ENCODE peak calls at places on chromosome 3, in ten cellular contexts. One of them, this sample, is unnamed.

GRCh38 chr3:79140718-79141117 is 627.1 kb downstream of the ROBO1 start:
- DNase-seq in colonic mucosa: no peak
- DNase-seq in adipocyte: peak; percentile 43
- DNase-seq in foreskin fibroblast: peak; percentile 17
- DNase-seq in HCT116: no peak
- DNase-seq in PC-9: no peak
- DNase-seq in neural progenitor cell: no peak
- DNase-seq in cardiac muscle cell: peak; percentile 76
- DNase-seq in fibroblast of villous mesenchyme: no peak
- DNase-seq in CD8-positive, alpha-beta T cell: no peak
- DNase-seq in this sample: peak; percentile 83

GRCh38 chr3:105674437-105675065 is 194.3 kb downstream of the CBLB start:
- DNase-seq in colonic mucosa: no peak
- DNase-seq in adipocyte: no peak
- DNase-seq in foreskin fibroblast: no peak
- DNase-seq in HCT116: no peak
- DNase-seq in PC-9: no peak
- DNase-seq in neural progenitor cell: no peak
- DNase-seq in cardiac muscle cell: peak; percentile 15
- DNase-seq in fibroblast of villous mesenchyme: no peak
- DNase-seq in CD8-positive, alpha-beta T cell: no peak
- DNase-seq in this sample: no peak

GRCh38 chr3:173553635-173554280 is 156.2 kb downstream of the NLGN1 start:
- DNase-seq in colonic mucosa: no peak
- DNase-seq in adipocyte: peak; percentile 81
- DNase-seq in foreskin fibroblast: peak; percentile 64
- DNase-seq in HCT116: peak; percentile 31
- DNase-seq in PC-9: no peak
- DNase-seq in neural progenitor cell: peak; percentile 57
- DNase-seq in cardiac muscle cell: peak; percentile 59
- DNase-seq in fibroblast of villous mesenchyme: peak; percentile 34
- DNase-seq in CD8-positive, alpha-beta T cell: no peak
- DNase-seq in this sample: peak; percentile 56

GRCh38 chr3:50381315-50381714 is 22.0 kb upstream of the TMEM115 start:
- DNase-seq in colonic mucosa: no peak
- DNase-seq in adipocyte: no peak
- DNase-seq in foreskin fibroblast: no peak
- DNase-seq in HCT116: no peak
- DNase-seq in PC-9: no peak
- DNase-seq in neural progenitor cell: no peak
- DNase-seq in cardiac muscle cell: no peak
- DNase-seq in fibroblast of villous mesenchyme: no peak
- DNase-seq in CD8-positive, alpha-beta T cell: no peak
- DNase-seq in this sample: no peak

GRCh38 chr3:159057621-159058020 is 255.8 kb downstream of the MFSD1 start:
- DNase-seq in colonic mucosa: no peak
- DNase-seq in adipocyte: no peak
- DNase-seq in foreskin fibroblast: no peak
- DNase-seq in HCT116: no peak
- DNase-seq in PC-9: no peak
- DNase-seq in neural progenitor cell: no peak
- DNase-seq in cardiac muscle cell: no peak
- DNase-seq in fibroblast of villous mesenchyme: no peak
- DNase-seq in CD8-positive, alpha-beta T cell: no peak
- DNase-seq in this sample: no peak

GRCh38 chr3:194139085-194139976 is 3.4 kb downstream of the HES1 start:
- DNase-seq in colonic mucosa: no peak
- DNase-seq in adipocyte: peak; percentile 84
- DNase-seq in foreskin fibroblast: peak; percentile 75
- DNase-seq in HCT116: no peak
- DNase-seq in PC-9: peak; percentile 93
- DNase-seq in neural progenitor cell: peak; percentile 80
- DNase-seq in cardiac muscle cell: peak; percentile 72
- DNase-seq in fibroblast of villous mesenchyme: peak; percentile 97
- DNase-seq in CD8-positive, alpha-beta T cell: no peak
- DNase-seq in this sample: peak; percentile 87

GRCh38 chr3:57007513-57008415 is 52.7 kb upstream of the SPATA12 start:
- DNase-seq in colonic mucosa: peak; percentile 46
- DNase-seq in adipocyte: peak; percentile 88
- DNase-seq in foreskin fibroblast: peak; percentile 92
- DNase-seq in HCT116: peak; percentile 54
- DNase-seq in PC-9: peak; percentile 80
- DNase-seq in neural progenitor cell: no peak
- DNase-seq in cardiac muscle cell: peak; percentile 92
- DNase-seq in fibroblast of villous mesenchyme: peak; percentile 88
- DNase-seq in CD8-positive, alpha-beta T cell: no peak
- DNase-seq in this sample: peak; percentile 88

GRCh38 chr3:132317229-132317948 is at the start of gene ACP3:
- DNase-seq in colonic mucosa: peak; percentile 51
- DNase-seq in adipocyte: peak; percentile 85
- DNase-seq in foreskin fibroblast: peak; percentile 79
- DNase-seq in HCT116: peak; percentile 43
- DNase-seq in PC-9: peak; percentile 95
- DNase-seq in neural progenitor cell: peak; percentile 31
- DNase-seq in cardiac muscle cell: peak; percentile 96
- DNase-seq in fibroblast of villous mesenchyme: peak; percentile 95
- DNase-seq in CD8-positive, alpha-beta T cell: no peak
- DNase-seq in this sample: peak; percentile 92

GRCh38 chr3:164641071-164641470 is 437.2 kb downstream of the SI start:
- DNase-seq in colonic mucosa: no peak
- DNase-seq in adipocyte: peak; percentile 93
- DNase-seq in foreskin fibroblast: no peak
- DNase-seq in HCT116: no peak
- DNase-seq in PC-9: no peak
- DNase-seq in neural progenitor cell: no peak
- DNase-seq in cardiac muscle cell: no peak
- DNase-seq in fibroblast of villous mesenchyme: peak; percentile 5
- DNase-seq in CD8-positive, alpha-beta T cell: no peak
- DNase-seq in this sample: no peak

GRCh38 chr3:195003006-195003892 is 267.7 kb downstream of the XXYLT1 start:
- DNase-seq in colonic mucosa: peak; percentile 9
- DNase-seq in adipocyte: peak; percentile 71
- DNase-seq in foreskin fibroblast: no peak
- DNase-seq in HCT116: no peak
- DNase-seq in PC-9: peak; percentile 78
- DNase-seq in neural progenitor cell: no peak
- DNase-seq in cardiac muscle cell: peak; percentile 90
- DNase-seq in fibroblast of villous mesenchyme: peak; percentile 60
- DNase-seq in CD8-positive, alpha-beta T cell: peak; percentile 5
- DNase-seq in this sample: peak; percentile 78

GRCh38 chr3:68072062-68072461 is 417.6 kb upstream of the SUCLG2 start:
- DNase-seq in colonic mucosa: no peak
- DNase-seq in adipocyte: no peak
- DNase-seq in foreskin fibroblast: no peak
- DNase-seq in HCT116: no peak
- DNase-seq in PC-9: no peak
- DNase-seq in neural progenitor cell: no peak
- DNase-seq in cardiac muscle cell: no peak
- DNase-seq in fibroblast of villous mesenchyme: no peak
- DNase-seq in CD8-positive, alpha-beta T cell: no peak
- DNase-seq in this sample: no peak

GRCh38 chr3:126551839-126552687 is 6.7 kb downstream of the C3orf22 start:
- DNase-seq in colonic mucosa: peak; percentile 14
- DNase-seq in adipocyte: no peak
- DNase-seq in foreskin fibroblast: no peak
- DNase-seq in HCT116: no peak
- DNase-seq in PC-9: no peak
- DNase-seq in neural progenitor cell: no peak
- DNase-seq in cardiac muscle cell: no peak
- DNase-seq in fibroblast of villous mesenchyme: no peak
- DNase-seq in CD8-positive, alpha-beta T cell: peak; percentile 5
- DNase-seq in this sample: no peak

GRCh38 chr3:128281461-128282367 is 128.4 kb downstream of the EEFSEC start:
- DNase-seq in colonic mucosa: no peak
- DNase-seq in adipocyte: no peak
- DNase-seq in foreskin fibroblast: no peak
- DNase-seq in HCT116: no peak
- DNase-seq in PC-9: no peak
- DNase-seq in neural progenitor cell: no peak
- DNase-seq in cardiac muscle cell: peak; percentile 26
- DNase-seq in fibroblast of villous mesenchyme: peak; percentile 17
- DNase-seq in CD8-positive, alpha-beta T cell: no peak
- DNase-seq in this sample: no peak

GRCh38 chr3:63967675-63968611 is 55.4 kb downstream of the PSMD6 start:
- DNase-seq in colonic mucosa: peak; percentile 73
- DNase-seq in adipocyte: peak; percentile 53
- DNase-seq in foreskin fibroblast: peak; percentile 35
- DNase-seq in HCT116: no peak
- DNase-seq in PC-9: no peak
- DNase-seq in neural progenitor cell: peak; percentile 52
- DNase-seq in cardiac muscle cell: peak; percentile 86
- DNase-seq in fibroblast of villous mesenchyme: peak; percentile 79
- DNase-seq in CD8-positive, alpha-beta T cell: peak; percentile 50
- DNase-seq in this sample: peak; percentile 77

GRCh38 chr3:156474560-156475389 is 80.1 kb downstream of the SSR3 start:
- DNase-seq in colonic mucosa: no peak
- DNase-seq in adipocyte: no peak
- DNase-seq in foreskin fibroblast: peak; percentile 47
- DNase-seq in HCT116: no peak
- DNase-seq in PC-9: no peak
- DNase-seq in neural progenitor cell: peak; percentile 65
- DNase-seq in cardiac muscle cell: peak; percentile 35
- DNase-seq in fibroblast of villous mesenchyme: no peak
- DNase-seq in CD8-positive, alpha-beta T cell: no peak
- DNase-seq in this sample: no peak
- H3K4me3 ChIP-seq in colonic mucosa: no peak overlapping the region
- H3K4me3 ChIP-seq in adipocyte: no peak overlapping the region
- H3K4me3 ChIP-seq in foreskin fibroblast: no peak overlapping the region
- H3K4me3 ChIP-seq in HCT116: no peak overlapping the region
- H3K4me3 ChIP-seq in PC-9: no peak overlapping the region
- H3K4me3 ChIP-seq in neural progenitor cell: peak overlapping the region; percentile 44
- H3K4me3 ChIP-seq in cardiac muscle cell: peak overlapping the region; percentile 23
- H3K4me3 ChIP-seq in fibroblast of villous mesenchyme: no peak overlapping the region
- H3K4me3 ChIP-seq in CD8-positive, alpha-beta T cell: no peak overlapping the region
- H3K4me3 ChIP-seq in this sample: no peak overlapping the region

DNA sequence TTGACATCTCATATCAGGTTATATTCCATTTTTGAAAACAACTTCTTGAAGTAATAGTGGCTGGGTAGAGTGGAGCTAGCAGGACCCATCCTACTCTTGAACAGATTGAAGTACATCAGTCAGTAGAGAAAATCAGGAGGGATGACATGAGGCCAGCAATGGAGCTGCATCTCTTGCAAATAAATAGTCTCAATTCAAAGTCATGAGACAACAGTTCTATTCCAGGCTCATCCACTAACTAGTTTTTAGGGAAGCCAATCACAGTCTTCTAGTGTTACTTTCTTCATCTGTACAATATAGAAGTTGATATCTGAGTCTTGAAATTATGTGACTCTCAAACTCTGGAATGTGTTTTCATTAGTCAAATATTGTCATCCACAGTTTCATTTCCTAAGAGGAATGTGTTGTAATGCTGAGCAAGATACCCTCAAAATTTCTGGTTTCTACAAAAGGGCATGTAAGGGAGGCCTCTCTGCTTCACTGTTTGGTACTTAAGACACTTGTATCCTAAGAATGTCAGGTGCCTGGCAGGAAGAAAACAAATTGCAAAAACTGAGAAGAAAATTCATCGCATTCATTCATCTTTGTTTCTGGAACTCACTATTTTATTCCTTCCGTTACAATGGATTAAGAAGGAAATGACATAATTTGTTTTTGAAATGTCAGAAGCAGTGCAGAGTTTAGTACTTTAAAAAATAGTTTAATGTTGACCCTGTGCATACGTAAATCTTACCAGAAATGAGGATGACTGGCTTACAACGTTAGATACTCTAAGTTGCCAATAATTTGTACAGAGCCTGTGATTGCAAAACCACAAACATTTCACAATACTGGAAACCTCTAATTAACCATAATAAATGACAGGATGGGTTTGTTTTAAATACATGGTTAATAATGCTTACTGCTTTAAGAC is 477.5 kb downstream of the RBMS3 start:
- DNase-seq in colonic mucosa: no peak
- DNase-seq in adipocyte: peak; percentile 87
- DNase-seq in foreskin fibroblast: peak; percentile 82
- DNase-seq in HCT116: no peak
- DNase-seq in PC-9: no peak
- DNase-seq in neural progenitor cell: no peak
- DNase-seq in cardiac muscle cell: peak; percentile 92
- DNase-seq in fibroblast of villous mesenchyme: peak; percentile 95
- DNase-seq in CD8-positive, alpha-beta T cell: no peak
- DNase-seq in this sample: peak; percentile 95
- H3K4me3 ChIP-seq in colonic mucosa: no peak overlapping the region
- H3K4me3 ChIP-seq in adipocyte: peak overlapping the region; percentile 71
- H3K4me3 ChIP-seq in foreskin fibroblast: no peak overlapping the region
- H3K4me3 ChIP-seq in HCT116: no peak overlapping the region
- H3K4me3 ChIP-seq in PC-9: no peak overlapping the region
- H3K4me3 ChIP-seq in neural progenitor cell: no peak overlapping the region
- H3K4me3 ChIP-seq in cardiac muscle cell: no peak overlapping the region
- H3K4me3 ChIP-seq in fibroblast of villous mesenchyme: no peak overlapping the region
- H3K4me3 ChIP-seq in CD8-positive, alpha-beta T cell: no peak overlapping the region
- H3K4me3 ChIP-seq in this sample: no peak overlapping the region

GRCh38 chr3:15330031-15330596 is 2.3 kb downstream of the SH3BP5 start:
- DNase-seq in colonic mucosa: no peak
- DNase-seq in adipocyte: peak; percentile 95
- DNase-seq in foreskin fibroblast: peak; percentile 95
- DNase-seq in HCT116: no peak
- DNase-seq in PC-9: no peak
- DNase-seq in neural progenitor cell: peak; percentile 21
- DNase-seq in cardiac muscle cell: peak; percentile 82
- DNase-seq in fibroblast of villous mesenchyme: peak; percentile 85
- DNase-seq in CD8-positive, alpha-beta T cell: no peak
- DNase-seq in this sample: peak; percentile 81
- H3K4me3 ChIP-seq in colonic mucosa: no peak overlapping the region
- H3K4me3 ChIP-seq in adipocyte: peak overlapping the region; percentile 96
- H3K4me3 ChIP-seq in foreskin fibroblast: peak overlapping the region; percentile 80
- H3K4me3 ChIP-seq in HCT116: no peak overlapping the region
- H3K4me3 ChIP-seq in PC-9: peak overlapping the region; percentile 95
- H3K4me3 ChIP-seq in neural progenitor cell: no peak overlapping the region
- H3K4me3 ChIP-seq in cardiac muscle cell: no peak overlapping the region
- H3K4me3 ChIP-seq in fibroblast of villous mesenchyme: peak overlapping the region; percentile 21
- H3K4me3 ChIP-seq in CD8-positive, alpha-beta T cell: no peak overlapping the region
- H3K4me3 ChIP-seq in this sample: peak overlapping the region; percentile 87

DNA sequence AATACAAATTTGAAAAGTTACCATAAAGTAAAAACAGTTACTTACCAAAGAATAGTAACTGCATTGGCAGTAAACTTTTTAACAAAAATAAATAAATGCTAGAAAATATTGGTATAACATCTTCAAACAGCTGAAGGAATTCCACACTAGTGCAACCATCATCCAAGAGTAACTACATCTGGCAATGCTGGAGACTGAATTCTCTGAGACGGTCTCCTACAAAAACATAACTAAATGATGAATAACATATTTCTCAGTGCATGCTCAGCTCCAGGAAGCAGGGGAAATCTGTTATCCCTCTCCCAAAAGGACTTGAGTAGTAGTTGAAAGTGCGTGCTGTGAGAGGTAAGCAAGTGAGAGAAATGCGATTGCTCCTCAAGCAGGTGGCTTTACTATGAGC is 526.8 kb upstream of the CCDC54 start:
- DNase-seq in colonic mucosa: no peak
- DNase-seq in adipocyte: peak; percentile 70
- DNase-seq in foreskin fibroblast: peak; percentile 76
- DNase-seq in HCT116: no peak
- DNase-seq in PC-9: no peak
- DNase-seq in neural progenitor cell: no peak
- DNase-seq in cardiac muscle cell: peak; percentile 33
- DNase-seq in fibroblast of villous mesenchyme: no peak
- DNase-seq in CD8-positive, alpha-beta T cell: no peak
- DNase-seq in this sample: peak; percentile 34
- H3K4me3 ChIP-seq in colonic mucosa: no peak overlapping the region
- H3K4me3 ChIP-seq in adipocyte: no peak overlapping the region
- H3K4me3 ChIP-seq in foreskin fibroblast: no peak overlapping the region
- H3K4me3 ChIP-seq in HCT116: no peak overlapping the region
- H3K4me3 ChIP-seq in PC-9: no peak overlapping the region
- H3K4me3 ChIP-seq in neural progenitor cell: no peak overlapping the region
- H3K4me3 ChIP-seq in cardiac muscle cell: no peak overlapping the region
- H3K4me3 ChIP-seq in fibroblast of villous mesenchyme: no peak overlapping the region
- H3K4me3 ChIP-seq in CD8-positive, alpha-beta T cell: no peak overlapping the region
- H3K4me3 ChIP-seq in this sample: no peak overlapping the region